ENCODE peak calls at places on chromosomes 1 and 21, in nine cellular contexts. Y is retina; M is left cardiac atrium; O is 8988T; S is cardiac fibroblast; G is ascending aorta; D is pancreas; X is CD4-positive, alpha-beta T cell; A is left ventricle myocardium superior. V is an unnamed sample.

GRCh38 chr21:36989699-36990507 is 16.6 kb upstream of the RIPPLY3 start:
- DNase-seq in Y (peak), M (peak), O (peak), S (peak), G (peak), D (peak), X (peak), A (peak), V (peak)

GRCh38 chr1:39776886-39777683 is 5.9 kb upstream of the OXCT2 start:
- DNase-seq in Y (no peak), M (no peak), O (no peak), S (no peak), G (no peak), D (no peak), X (no peak), A (no peak), V (no peak)

GRCh38 chr1:10399487-10399917 is 638 bp downstream of the PGD start:
- DNase-seq in Y (peak), M (peak), O (no peak), S (peak), G (no peak), D (no peak), X (no peak), A (peak), V (no peak)

GRCh38 chr1:1582970-1583666 is 8.5 kb upstream of the SSU72 start:
- DNase-seq in Y (no peak), M (no peak), O (no peak), S (no peak), G (no peak), D (no peak), X (no peak), A (no peak), V (no peak)

GRCh38 chr1:44157903-44158302 is 16.5 kb upstream of the KLF18 start:
- DNase-seq in Y (no peak), M (no peak), O (no peak), S (no peak), G (no peak), D (no peak), X (no peak), A (no peak), V (no peak)

GRCh38 chr1:18037651-18038050 is 69.9 kb upstream of the IGSF21 start:
- DNase-seq in Y (no peak), M (no peak), O (no peak), S (no peak), G (no peak), D (no peak), X (no peak), A (no peak), V (no peak)

GRCh38 chr1:39657923-39658485 is 13.9 kb downstream of the NT5C1A start:
- DNase-seq in Y (peak), M (peak), O (no peak), S (peak), G (no peak), D (peak), X (peak), A (peak), V (peak)

GRCh38 chr1:184457500-184457899 is 70.7 kb downstream of the C1orf21 start:
- DNase-seq in Y (no peak), M (no peak), O (no peak), S (no peak), G (no peak), D (no peak), X (no peak), A (no peak), V (no peak)

GRCh38 chr1:239951518-239952130 is 140.1 kb upstream of the FMN2 start:
- DNase-seq in Y (peak), M (peak), O (no peak), S (peak), G (no peak), D (peak), X (peak), A (no peak), V (no peak)

GRCh38 chr1:240765732-240766363 is 153.9 kb upstream of the GREM2 start:
- DNase-seq in Y (no peak), M (no peak), O (peak), S (peak), G (no peak), D (no peak), X (no peak), A (no peak), V (no peak)

GRCh38 chr1:173023343-173023742 is 27.4 kb downstream of the TNFSF18 start:
- DNase-seq in Y (no peak), M (no peak), O (no peak), S (peak), G (no peak), D (no peak), X (no peak), A (no peak), V (no peak)

GRCh38 chr1:38064232-38064903 is 17.8 kb upstream of the POU3F1 start:
- DNase-seq in Y (peak), M (no peak), O (no peak), S (peak), G (no peak), D (no peak), X (no peak), A (no peak), V (no peak)

V was measured in GOT3.